ENCODE peak calls at places on chromosomes 12 and 14, in eight cellular contexts. Z, B, U, V, C, G, X and A are unnamed samples.
A peak's percentile ranks its signal among the peaks of the same experiment; 100 is the strongest.

GRCh38 chr12:14955876-14956811 is 5.3 kb downstream of the ARHGDIB start:
- DNase-seq in Z (no peak), B (no peak), U (no peak), V (no peak), C (no peak), G (no peak), X (no peak), A (peak; percentile 15)

GRCh38 chr12:77998236-77998786 is 167.6 kb downstream of the NAV3 start:
- DNase-seq in Z (no peak), B (no peak), U (no peak), V (no peak), C (no peak), G (no peak), X (no peak), A (no peak)

GRCh38 chr12:103505371-103506236 is 9.8 kb upstream of the C12orf42 start:
- DNase-seq in Z (no peak), B (no peak), U (no peak), V (no peak), C (no peak), G (no peak), X (peak; percentile 100), A (peak; percentile 83)

GRCh38 chr14:93269341-93270068 is 62.4 kb downstream of the UBR7 start:
- DNase-seq in Z (peak; percentile 79), B (peak; percentile 65), U (no peak), V (no peak), C (peak; percentile 81), G (peak; percentile 57), X (peak; percentile 46), A (no peak)

GRCh38 chr14:101102875-101103274 is 199.4 kb upstream of the RTL1 start:
- DNase-seq in Z (no peak), B (no peak), U (no peak), V (no peak), C (no peak), G (no peak), X (no peak), A (no peak)

GRCh38 chr12:52618866-52619265 is 507 bp upstream of the KRT73 start:
- DNase-seq in Z (no peak), B (no peak), U (no peak), V (no peak), C (no peak), G (no peak), X (no peak), A (no peak)

GRCh38 chr12:120101617-120102016 is 14.9 kb downstream of the RAB35 start:
- DNase-seq in Z (no peak), B (no peak), U (no peak), V (no peak), C (no peak), G (no peak), X (no peak), A (no peak)

GRCh38 chr12:14260011-14260993 is 105.2 kb upstream of the ATF7IP start:
- DNase-seq in Z (peak; percentile 93), B (peak; percentile 80), U (peak; percentile 93), V (peak; percentile 95), C (peak; percentile 95), G (peak; percentile 96), X (peak; percentile 83), A (no peak)

GRCh38 chr14:64937821-64938193 is 4.7 kb downstream of the GPX2 start:
- DNase-seq in Z (no peak), B (no peak), U (no peak), V (no peak), C (no peak), G (peak; percentile 8), X (no peak), A (no peak)

GRCh38 chr12:66538970-66539369 is 139.9 kb downstream of the GRIP1 start:
- DNase-seq in Z (no peak), B (no peak), U (peak; percentile 34), V (no peak), C (no peak), G (no peak), X (peak; percentile 39), A (no peak)

GRCh38 chr12:24109381-24110039 is 160.0 kb upstream of the SOX5 start:
- DNase-seq in Z (no peak), B (no peak), U (no peak), V (no peak), C (no peak), G (no peak), X (peak; percentile 7), A (peak; percentile 42)

GRCh38 chr14:30681752-30682355 is 59.7 kb downstream of the SCFD1 start:
- DNase-seq in Z (no peak), B (no peak), U (no peak), V (no peak), C (peak; percentile 1), G (no peak), X (no peak), A (no peak)

GRCh38 chr12:105444050-105444808 is 113.7 kb downstream of the C12orf75 start:
- DNase-seq in Z (no peak), B (no peak), U (no peak), V (no peak), C (peak; percentile 75), G (no peak), X (no peak), A (no peak)

GRCh38 chr12:96462571-96463280 is 26.7 kb upstream of the CFAP54 start:
- DNase-seq in Z (no peak), B (no peak), U (no peak), V (no peak), C (no peak), G (no peak), X (no peak), A (no peak)

GRCh38 chr12:30965613-30965985 is 39.1 kb downstream of the TSPAN11 start:
- DNase-seq in Z (no peak), B (no peak), U (no peak), V (no peak), C (no peak), G (no peak), X (no peak), A (no peak)

GRCh38 chr12:122399592-122400373 is 22.7 kb downstream of the CLIP1 start:
- DNase-seq in Z (peak; percentile 80), B (peak; percentile 40), U (no peak), V (peak; percentile 76), C (peak; percentile 89), G (peak; percentile 96), X (peak; percentile 75), A (peak; percentile 76)

GRCh38 chr14:50045039-50045711 is 71.2 kb downstream of the VCPKMT start:
- DNase-seq in Z (peak; percentile 86), B (no peak), U (no peak), V (peak; percentile 83), C (peak; percentile 50), G (peak; percentile 82), X (peak; percentile 62), A (peak; percentile 69)

GRCh38 chr14:39733741-39734140 is 301.5 kb upstream of the FBXO33 start:
- DNase-seq in Z (no peak), B (no peak), U (no peak), V (no peak), C (no peak), G (no peak), X (no peak), A (no peak)

GRCh38 chr14:39734306-39734705 is 302.1 kb upstream of the FBXO33 start:
- DNase-seq in Z (no peak), B (no peak), U (no peak), V (no peak), C (no peak), G (no peak), X (no peak), A (no peak)

GRCh38 chr14:39726563-39726962 is 294.3 kb upstream of the FBXO33 start:
- DNase-seq in Z (no peak), B (no peak), U (no peak), V (no peak), C (no peak), G (no peak), X (no peak), A (no peak)

GRCh38 chr14:39731912-39732311 is 299.7 kb upstream of the FBXO33 start:
- DNase-seq in Z (no peak), B (no peak), U (no peak), V (no peak), C (no peak), G (no peak), X (no peak), A (no peak)
- TF ChIP-seq CTCF in Z (peak; percentile 24), B (no peak), U (no peak), V (no peak), C (peak; percentile 19), G (no peak), X (no peak), A (no peak)

GRCh38 chr12:34626363-34627157 is 604.3 kb downstream of the ALG10 start:
- DNase-seq in Z (no peak), B (no peak), U (no peak), V (no peak), C (no peak), G (no peak), X (no peak), A (no peak)

GRCh38 chr12:34625116-34625515 is 602.8 kb downstream of the ALG10 start:
- DNase-seq in Z (no peak), B (no peak), U (no peak), V (no peak), C (peak; percentile 0), G (peak; percentile 15), X (peak; percentile 1), A (no peak)
- TF ChIP-seq CTCF in Z (peak; percentile 76), B (peak; percentile 15), U (no peak), V (peak; percentile 21), C (no peak), G (no peak), X (peak; percentile 44), A (no peak)

DNA sequence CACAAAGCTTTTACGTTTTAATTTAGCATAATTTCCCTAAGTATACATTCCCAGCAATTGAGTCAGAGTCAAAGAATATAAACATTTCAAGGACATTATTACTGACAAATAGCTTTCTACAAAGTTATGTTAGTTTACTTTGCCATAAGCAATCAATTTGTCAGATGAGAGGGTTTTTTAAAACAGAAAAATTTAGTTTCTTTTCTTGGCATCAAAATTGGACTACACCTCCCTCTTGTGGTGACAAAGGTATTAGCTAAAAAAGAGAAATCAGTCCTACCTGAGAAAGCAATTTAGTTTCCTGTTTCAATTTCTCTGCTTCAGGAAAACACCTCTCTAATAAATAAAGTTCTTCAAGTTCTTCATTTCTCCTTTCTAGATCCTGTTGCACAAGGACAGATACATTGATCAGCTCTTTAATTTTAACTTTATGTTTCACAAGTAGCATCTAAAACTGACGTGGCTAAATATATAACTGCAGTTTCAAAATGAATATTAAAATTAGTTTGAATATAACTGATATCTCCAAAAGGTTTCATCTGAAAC is 39.9 kb downstream of the DNAI7 start:
- DNase-seq in Z (peak; percentile 55), B (no peak), U (no peak), V (no peak), C (no peak), G (peak; percentile 30), X (no peak), A (peak; percentile 48)
- TF ChIP-seq CTCF in Z (peak; percentile 90), B (peak; percentile 49), U (no peak), V (peak; percentile 47), C (peak; percentile 45), G (peak; percentile 73), X (peak; percentile 66), A (no peak)

DNA sequence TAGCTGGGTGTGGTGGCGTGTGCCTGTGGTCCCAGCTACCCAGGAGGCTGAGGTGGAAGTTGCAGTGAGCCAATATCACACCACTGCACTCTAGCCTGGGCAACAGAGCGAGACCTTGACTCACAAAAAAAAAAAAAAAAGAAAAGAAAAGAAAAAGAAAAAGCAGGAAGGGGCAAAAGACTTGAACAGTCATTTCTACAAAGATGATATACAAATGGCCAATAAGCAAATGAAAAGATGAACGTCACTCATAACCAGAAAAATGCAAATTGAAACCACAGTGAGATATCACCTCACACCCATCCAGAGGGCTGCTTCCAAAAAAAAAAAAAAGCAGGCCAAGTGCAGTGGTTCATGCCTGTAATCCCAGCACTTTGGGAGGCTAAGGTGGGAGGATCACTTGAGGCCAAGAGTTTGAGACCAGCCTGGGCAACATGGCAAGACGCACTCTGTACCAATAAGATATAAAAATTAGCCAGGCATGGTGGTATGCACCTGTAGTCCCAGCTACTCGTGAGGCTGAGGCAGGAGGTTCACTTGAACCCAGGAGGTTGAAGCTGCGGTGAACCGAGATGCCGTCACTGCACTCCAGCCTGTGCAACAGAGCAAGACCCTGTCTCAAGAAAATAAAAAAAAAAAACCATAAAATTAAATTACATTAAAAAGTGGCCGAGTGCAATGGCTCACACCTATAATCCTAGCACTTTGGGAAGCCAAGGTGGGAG is 20.5 kb downstream of the UBC start:
- DNase-seq in Z (no peak), B (no peak), U (no peak), V (no peak), C (no peak), G (no peak), X (no peak), A (no peak)
- TF ChIP-seq CTCF in Z (no peak), B (no peak), U (no peak), V (no peak), C (no peak), G (no peak), X (no peak), A (no peak)